ENCODE peak calls at places on chromosomes 13 and 19, in eight cellular contexts. B, H, F, K, Q, R, G and U are unnamed samples.

GRCh38 chr19:54266133-54266532 is 9.1 kb upstream of the LILRB5 start:
- DNase-seq in B (peak; percentile 72), H (peak; percentile 80), F (peak; percentile 59), K (peak; percentile 78), Q (peak; percentile 77), R (no peak), G (peak; percentile 52), U (peak; percentile 92)

GRCh38 chr19:3006075-3006767 is 22.9 kb downstream of the TLE2 start:
- DNase-seq in B (no peak), H (no peak), F (no peak), K (peak; percentile 61), Q (no peak), R (no peak), G (no peak), U (no peak)

GRCh38 chr19:16389848-16390247 is 65.2 kb downstream of the KLF2 start:
- DNase-seq in B (no peak), H (no peak), F (no peak), K (no peak), Q (no peak), R (no peak), G (no peak), U (no peak)

GRCh38 chr13:48660356-48661076 is 6.8 kb downstream of the CYSLTR2 start:
- DNase-seq in B (no peak), H (no peak), F (no peak), K (no peak), Q (no peak), R (no peak), G (no peak), U (no peak)

GRCh38 chr13:39874331-39875055 is 219.0 kb downstream of the COG6 start:
- DNase-seq in B (no peak), H (no peak), F (no peak), K (no peak), Q (no peak), R (no peak), G (no peak), U (no peak)

GRCh38 chr13:44224433-44225149 is 149.0 kb upstream of the SERP2 start:
- DNase-seq in B (no peak), H (no peak), F (no peak), K (no peak), Q (no peak), R (no peak), G (no peak), U (no peak)

GRCh38 chr13:40273173-40274000 is 393.1 kb downstream of the FOXO1 start:
- DNase-seq in B (no peak), H (no peak), F (no peak), K (no peak), Q (no peak), R (no peak), G (no peak), U (no peak)

GRCh38 chr13:20940083-20940482 is 37.5 kb upstream of the XPO4 start:
- DNase-seq in B (no peak), H (no peak), F (peak; percentile 83), K (no peak), Q (no peak), R (no peak), G (no peak), U (no peak)

GRCh38 chr19:49856574-49857021 is 5.6 kb downstream of the PTOV1 start:
- DNase-seq in B (peak; percentile 36), H (no peak), F (no peak), K (no peak), Q (no peak), R (no peak), G (no peak), U (no peak)

GRCh38 chr13:34103854-34104253 is 285.9 kb downstream of the RFC3 start:
- DNase-seq in B (no peak), H (no peak), F (no peak), K (no peak), Q (no peak), R (no peak), G (no peak), U (no peak)

GRCh38 chr19:50607388-50607787 is 32.3 kb downstream of the SYT3 start:
- DNase-seq in B (no peak), H (no peak), F (no peak), K (no peak), Q (no peak), R (no peak), G (no peak), U (no peak)

GRCh38 chr19:51712461-51713081 is 11.2 kb downstream of the HAS1 start:
- DNase-seq in B (no peak), H (no peak), F (peak; percentile 35), K (no peak), Q (no peak), R (no peak), G (no peak), U (no peak)

GRCh38 chr13:81017525-81018152 is 676.7 kb upstream of the SPRY2 start:
- DNase-seq in B (no peak), H (no peak), F (peak; percentile 25), K (no peak), Q (no peak), R (no peak), G (no peak), U (no peak)

GRCh38 chr19:46716013-46716671 is 772 bp downstream of the PRKD2 start:
- DNase-seq in B (peak; percentile 35), H (peak; percentile 51), F (no peak), K (peak; percentile 44), Q (no peak), R (no peak), G (no peak), U (no peak)

GRCh38 chr19:21314676-21315075 is 14.5 kb downstream of the ZNF708 start:
- DNase-seq in B (no peak), H (no peak), F (peak; percentile 5), K (no peak), Q (no peak), R (no peak), G (no peak), U (no peak)

GRCh38 chr19:49512970-49513745 is 697 bp downstream of the FCGRT start:
- DNase-seq in B (no peak), H (peak; percentile 62), F (no peak), K (peak; percentile 80), Q (peak; percentile 37), R (no peak), G (no peak), U (peak; percentile 63)

GRCh38 chr19:7435602-7436001 is 53.2 kb downstream of the PEX11G start:
- DNase-seq in B (no peak), H (no peak), F (no peak), K (no peak), Q (no peak), R (no peak), G (no peak), U (no peak)
- H3K27ac ChIP-seq in B (no peak overlapping the region), H (no peak overlapping the region), F (no peak overlapping the region), K (no peak overlapping the region), Q (no peak overlapping the region), R (no peak overlapping the region), G (no peak overlapping the region), U (no peak overlapping the region)

GRCh38 chr13:113110852-113111315 is 5.3 kb downstream of the F7 start:
- DNase-seq in B (no peak), H (no peak), F (no peak), K (no peak), Q (no peak), R (no peak), G (no peak), U (no peak)
- TF ChIP-seq CTCF in B (no peak), H (no peak), F (no peak), K (no peak), Q (no peak), R (no peak), G (no peak), U (no peak)

DNA sequence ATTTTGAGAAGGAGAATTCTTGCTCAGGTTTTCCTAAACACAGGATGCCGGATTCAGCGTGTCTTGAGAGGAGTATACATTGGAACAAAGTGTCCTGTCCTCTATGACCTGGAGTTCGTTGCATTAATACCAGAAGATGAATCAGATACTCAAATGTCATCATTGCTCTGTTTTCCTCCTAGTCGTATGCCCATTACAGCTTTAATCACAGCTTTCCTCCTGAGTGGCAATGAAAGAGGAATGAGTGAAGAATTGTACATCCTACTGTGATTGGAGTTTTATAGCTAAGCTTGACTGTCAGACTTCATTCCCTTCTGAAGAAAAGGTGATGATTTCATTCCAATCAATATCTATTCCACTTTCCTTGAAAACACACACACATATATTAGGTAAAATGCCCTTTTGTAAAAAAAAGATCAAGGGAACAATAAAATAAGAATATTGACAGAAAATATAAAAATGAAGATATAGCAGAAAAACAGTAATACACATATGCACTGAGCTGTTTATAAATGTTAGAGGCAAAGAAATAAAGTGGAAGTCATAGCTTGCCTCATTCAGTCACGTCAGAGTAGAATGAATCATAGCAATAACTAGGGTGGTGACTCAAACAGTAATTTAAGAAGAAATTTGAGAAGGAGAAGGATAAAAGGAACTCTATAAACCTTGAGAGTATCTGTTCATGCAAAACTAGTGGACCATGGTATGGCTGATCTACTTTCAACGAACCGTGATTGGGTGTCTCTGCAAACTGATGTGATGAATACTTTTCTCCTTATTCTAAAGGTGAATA is 501.5 kb downstream of the SUCLA2 start:
- DNase-seq in B (no peak), H (no peak), F (peak; percentile 95), K (no peak), Q (no peak), R (no peak), G (no peak), U (no peak)
- H3K27ac ChIP-seq in B (peak overlapping the region; percentile 59), H (no peak overlapping the region), F (peak overlapping the region; percentile 57), K (no peak overlapping the region), Q (no peak overlapping the region), R (no peak overlapping the region), G (no peak overlapping the region), U (no peak overlapping the region)

GRCh38 chr13:42394361-42395065 is 122.6 kb downstream of the AKAP11 start:
- DNase-seq in B (no peak), H (no peak), F (no peak), K (no peak), Q (no peak), R (no peak), G (no peak), U (no peak)

GRCh38 chr13:42398542-42398941 is 126.6 kb downstream of the AKAP11 start:
- DNase-seq in B (no peak), H (no peak), F (no peak), K (no peak), Q (no peak), R (no peak), G (no peak), U (no peak)

GRCh38 chr13:42395066-42395821 is 123.3 kb downstream of the AKAP11 start:
- DNase-seq in B (no peak), H (no peak), F (no peak), K (no peak), Q (no peak), R (no peak), G (no peak), U (no peak)

GRCh38 chr13:42396501-42396900 is 124.5 kb downstream of the AKAP11 start:
- DNase-seq in B (no peak), H (no peak), F (no peak), K (no peak), Q (no peak), R (no peak), G (peak; percentile 36), U (no peak)

DNA sequence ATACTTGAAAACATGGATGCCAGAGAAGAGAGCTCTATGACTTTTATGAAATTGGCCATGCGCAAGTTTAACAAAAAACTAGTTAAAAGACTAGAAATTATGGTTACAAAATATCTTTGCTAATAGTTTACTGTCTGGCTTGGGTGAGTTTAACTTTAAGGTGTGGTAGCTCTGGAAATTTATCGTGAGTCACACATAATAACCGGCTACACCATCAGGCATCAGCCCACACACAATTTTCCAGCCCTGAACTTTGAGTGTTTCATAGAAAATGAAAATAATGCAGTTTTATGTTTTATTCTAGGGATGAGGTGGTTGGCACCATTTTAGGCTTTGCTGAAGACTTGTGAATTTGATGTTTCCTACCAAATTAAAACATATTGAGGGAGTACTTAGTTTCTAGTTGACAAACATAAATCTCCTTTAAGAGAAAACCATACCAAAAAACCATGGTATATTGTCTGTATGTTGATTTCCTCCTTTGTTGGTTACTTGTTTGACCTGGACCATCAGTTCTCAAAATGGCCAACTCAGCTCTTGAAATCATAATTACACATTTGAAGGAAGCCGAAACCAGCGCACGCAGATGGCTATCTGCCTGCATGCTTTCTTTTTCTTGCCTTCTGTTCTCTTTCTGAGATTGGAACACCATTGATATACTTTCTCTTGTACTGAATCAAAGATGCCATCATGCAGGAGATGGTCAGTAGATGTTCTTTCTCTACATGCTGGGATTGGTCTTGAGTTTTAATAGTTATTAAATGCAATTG is 125.1 kb downstream of the AKAP11 start:
- DNase-seq in B (no peak), H (no peak), F (no peak), K (no peak), Q (no peak), R (no peak), G (no peak), U (no peak)
- TF ChIP-seq CTCF in B (no peak), H (no peak), F (no peak), K (no peak), Q (no peak), R (no peak), G (no peak), U (no peak)